ENCODE peak calls at places on chromosomes 13 and 19, in seven cellular contexts. One of them, this sample, is unnamed.

GRCh38 chr19:743168-743687 is 7.7 kb upstream of the MISP start:
- DNase-seq in Panc1: no peak
- DNase-seq in HL-60: no peak
- DNase-seq in GM12878: no peak
- DNase-seq in SK-N-SH: no peak
- DNase-seq in K562: no peak
- DNase-seq in A549: no peak
- DNase-seq in this sample: peak

GRCh38 chr19:33621811-33622504 is at the start of gene CHST8:
- DNase-seq in SK-N-SH: peak
- DNase-seq in GM12878: no peak
- DNase-seq in HL-60: no peak
- DNase-seq in Panc1: no peak
- DNase-seq in K562: peak
- DNase-seq in A549: no peak
- DNase-seq in this sample: peak

GRCh38 chr19:12346896-12347295 is 13.5 kb upstream of the ZNF563 start:
- DNase-seq in HL-60: no peak
- DNase-seq in SK-N-SH: no peak
- DNase-seq in A549: peak
- DNase-seq in K562: no peak
- DNase-seq in GM12878: no peak
- DNase-seq in Panc1: no peak
- DNase-seq in this sample: peak

GRCh38 chr19:54262470-54262869 is 5.4 kb upstream of the LILRB5 start:
- DNase-seq in A549: no peak
- DNase-seq in HL-60: no peak
- DNase-seq in SK-N-SH: no peak
- DNase-seq in Panc1: no peak
- DNase-seq in K562: no peak
- DNase-seq in GM12878: no peak
- DNase-seq in this sample: no peak

GRCh38 chr13:22270881-22271280 is 600.0 kb downstream of the FGF9 start:
- DNase-seq in Panc1: no peak
- DNase-seq in SK-N-SH: no peak
- DNase-seq in K562: no peak
- DNase-seq in A549: no peak
- DNase-seq in GM12878: no peak
- DNase-seq in HL-60: no peak
- DNase-seq in this sample: no peak

GRCh38 chr19:45637890-45638667 is 1.1 kb downstream of the EML2 start:
- DNase-seq in GM12878: no peak
- DNase-seq in A549: peak
- DNase-seq in K562: no peak
- DNase-seq in SK-N-SH: no peak
- DNase-seq in HL-60: no peak
- DNase-seq in Panc1: no peak
- DNase-seq in this sample: peak

GRCh38 chr13:74287672-74288169 is 153.5 kb upstream of the KLF12 start:
- DNase-seq in K562: no peak
- DNase-seq in Panc1: no peak
- DNase-seq in SK-N-SH: peak
- DNase-seq in GM12878: no peak
- DNase-seq in A549: peak
- DNase-seq in HL-60: peak
- DNase-seq in this sample: peak

GRCh38 chr13:44040070-44040753 is 160.5 kb downstream of the LACC1 start:
- DNase-seq in SK-N-SH: no peak
- DNase-seq in A549: no peak
- DNase-seq in HL-60: no peak
- DNase-seq in Panc1: no peak
- DNase-seq in GM12878: no peak
- DNase-seq in K562: no peak
- DNase-seq in this sample: no peak

GRCh38 chr13:109785892-109786450 is 412 bp downstream of the IRS2 start:
- DNase-seq in HL-60: no peak
- DNase-seq in A549: no peak
- DNase-seq in SK-N-SH: peak
- DNase-seq in Panc1: no peak
- DNase-seq in GM12878: no peak
- DNase-seq in K562: peak
- DNase-seq in this sample: peak

GRCh38 chr13:23950736-23951510 is 53.6 kb upstream of the C1QTNF9B start:
- DNase-seq in Panc1: no peak
- DNase-seq in SK-N-SH: no peak
- DNase-seq in K562: no peak
- DNase-seq in A549: no peak
- DNase-seq in HL-60: no peak
- DNase-seq in GM12878: no peak
- DNase-seq in this sample: no peak

GRCh38 chr19:8512115-8512967 is 1.6 kb downstream of the ZNF414 start:
- DNase-seq in A549: peak
- DNase-seq in GM12878: no peak
- DNase-seq in K562: peak
- DNase-seq in HL-60: no peak
- DNase-seq in Panc1: no peak
- DNase-seq in SK-N-SH: peak
- DNase-seq in this sample: peak

GRCh38 chr13:28551498-28551895 is 56.6 kb upstream of the FLT1 start:
- DNase-seq in Panc1: no peak
- DNase-seq in SK-N-SH: no peak
- DNase-seq in K562: no peak
- DNase-seq in A549: no peak
- DNase-seq in HL-60: no peak
- DNase-seq in GM12878: no peak
- DNase-seq in this sample: no peak

GRCh38 chr13:95948646-95949045 is 104.6 kb downstream of the UGGT2 start:
- DNase-seq in HL-60: no peak
- DNase-seq in K562: no peak
- DNase-seq in GM12878: no peak
- DNase-seq in Panc1: no peak
- DNase-seq in SK-N-SH: no peak
- DNase-seq in A549: no peak
- DNase-seq in this sample: no peak

GRCh38 chr19:14554382-14554812 is 17.5 kb downstream of the NDUFB7 start:
- DNase-seq in HL-60: no peak
- DNase-seq in GM12878: no peak
- DNase-seq in SK-N-SH: no peak
- DNase-seq in K562: no peak
- DNase-seq in A549: no peak
- DNase-seq in Panc1: no peak
- DNase-seq in this sample: peak

GRCh38 chr13:109146912-109147624 is 517.7 kb downstream of the MYO16 start:
- DNase-seq in GM12878: no peak
- DNase-seq in SK-N-SH: peak
- DNase-seq in K562: no peak
- DNase-seq in A549: peak
- DNase-seq in HL-60: no peak
- DNase-seq in Panc1: peak
- DNase-seq in this sample: no peak

GRCh38 chr13:94664889-94665288 is 47.5 kb downstream of the SOX21 start:
- DNase-seq in A549: no peak
- DNase-seq in HL-60: no peak
- DNase-seq in GM12878: no peak
- DNase-seq in K562: no peak
- DNase-seq in Panc1: no peak
- DNase-seq in SK-N-SH: no peak
- DNase-seq in this sample: no peak

GRCh38 chr19:16830679-16831078 is 1.5 kb downstream of the SIN3B start:
- DNase-seq in Panc1: no peak
- DNase-seq in GM12878: no peak
- DNase-seq in SK-N-SH: no peak
- DNase-seq in A549: no peak
- DNase-seq in K562: no peak
- DNase-seq in HL-60: no peak
- DNase-seq in this sample: no peak
- TF ChIP-seq REST in Panc1: no peak
- TF ChIP-seq REST in GM12878: no peak
- TF ChIP-seq REST in SK-N-SH: no peak
- TF ChIP-seq REST in A549: no peak
- TF ChIP-seq REST in K562: no peak
- TF ChIP-seq REST in HL-60: no peak
- TF ChIP-seq REST in this sample: no peak

GRCh38 chr19:1944916-1945561 is 4.1 kb downstream of the CSNK1G2 start:
- DNase-seq in HL-60: no peak
- DNase-seq in K562: no peak
- DNase-seq in Panc1: no peak
- DNase-seq in A549: no peak
- DNase-seq in SK-N-SH: no peak
- DNase-seq in GM12878: no peak
- DNase-seq in this sample: no peak

GRCh38 chr19:1943661-1944087 is 2.7 kb downstream of the CSNK1G2 start:
- DNase-seq in GM12878: no peak
- DNase-seq in HL-60: no peak
- DNase-seq in K562: no peak
- DNase-seq in SK-N-SH: no peak
- DNase-seq in Panc1: no peak
- DNase-seq in A549: no peak
- DNase-seq in this sample: no peak

GRCh38 chr19:1944088-1944915 is 3.3 kb downstream of the CSNK1G2 start:
- DNase-seq in K562: no peak
- DNase-seq in SK-N-SH: no peak
- DNase-seq in GM12878: no peak
- DNase-seq in Panc1: no peak
- DNase-seq in HL-60: peak
- DNase-seq in A549: no peak
- DNase-seq in this sample: no peak

GRCh38 chr19:1947651-1948209 is 6.8 kb downstream of the CSNK1G2 start:
- DNase-seq in HL-60: no peak
- DNase-seq in GM12878: no peak
- DNase-seq in K562: no peak
- DNase-seq in Panc1: no peak
- DNase-seq in SK-N-SH: no peak
- DNase-seq in A549: no peak
- DNase-seq in this sample: peak

DNA sequence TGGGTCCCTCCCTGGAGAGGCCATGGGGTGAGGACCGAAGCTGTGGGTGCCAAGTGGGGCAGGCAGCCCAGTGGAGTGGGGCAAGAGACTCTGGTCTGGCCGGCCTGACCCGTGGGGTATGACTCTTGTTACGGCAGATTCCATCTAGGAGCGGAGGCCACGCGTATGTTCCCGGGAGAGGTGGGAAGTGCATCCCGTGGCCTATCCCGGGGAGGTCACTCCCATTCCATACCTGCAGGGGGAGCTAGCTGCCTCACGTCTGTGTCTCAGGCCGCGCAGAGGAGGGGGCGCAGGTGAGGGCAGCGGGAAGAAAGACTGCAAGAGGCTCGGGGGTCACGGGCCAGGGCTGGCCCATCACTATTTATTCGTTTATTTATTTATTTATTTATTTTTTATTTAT is 4.9 kb downstream of the CSNK1G2 start:
- DNase-seq in A549: peak
- DNase-seq in GM12878: no peak
- DNase-seq in Panc1: no peak
- DNase-seq in HL-60: no peak
- DNase-seq in K562: peak
- DNase-seq in SK-N-SH: peak
- DNase-seq in this sample: peak
- TF ChIP-seq REST in A549: no peak
- TF ChIP-seq REST in GM12878: no peak
- TF ChIP-seq REST in Panc1: no peak
- TF ChIP-seq REST in HL-60: no peak
- TF ChIP-seq REST in K562: no peak
- TF ChIP-seq REST in SK-N-SH: no peak
- TF ChIP-seq REST in this sample: no peak

DNA sequence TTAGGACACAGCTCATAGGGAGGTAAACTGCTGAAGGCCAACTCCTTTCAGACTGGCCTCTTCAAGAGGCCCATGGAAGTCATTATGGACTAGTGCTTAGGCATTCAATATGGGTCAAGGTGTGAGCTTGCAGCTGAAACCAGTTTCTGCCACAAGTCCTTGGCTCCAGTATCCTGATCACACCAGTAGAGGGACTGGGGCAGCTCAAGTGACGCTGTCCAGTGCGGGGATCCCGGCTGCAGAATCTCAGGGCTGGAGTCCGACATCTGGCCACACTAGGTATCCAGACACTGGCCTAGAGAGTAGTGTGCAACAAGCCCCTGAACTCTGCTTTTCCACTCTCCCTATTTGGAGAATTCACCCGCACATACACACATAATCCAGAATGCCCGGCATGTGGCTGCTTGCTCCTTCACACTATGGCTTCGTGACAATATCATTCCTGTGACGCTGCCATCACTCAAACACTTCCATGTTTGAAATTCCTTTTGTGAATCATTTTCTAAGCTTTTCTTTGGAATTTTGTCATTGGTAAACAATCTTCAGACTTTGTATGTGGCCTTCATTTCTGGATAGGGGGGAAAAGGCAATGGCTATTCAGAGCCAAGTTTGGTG is 425.1 kb downstream of the EFNB2 start:
- DNase-seq in SK-N-SH: no peak
- DNase-seq in K562: no peak
- DNase-seq in HL-60: no peak
- DNase-seq in A549: peak
- DNase-seq in Panc1: no peak
- DNase-seq in GM12878: no peak
- DNase-seq in this sample: no peak
- TF ChIP-seq REST in SK-N-SH: no peak
- TF ChIP-seq REST in K562: no peak
- TF ChIP-seq REST in HL-60: no peak
- TF ChIP-seq REST in A549: no peak
- TF ChIP-seq REST in Panc1: no peak
- TF ChIP-seq REST in GM12878: no peak
- TF ChIP-seq REST in this sample: no peak

GRCh38 chr19:29812080-29812880 is 489 bp downstream of the CCNE1 start:
- DNase-seq in SK-N-SH: peak
- DNase-seq in K562: peak
- DNase-seq in Panc1: no peak
- DNase-seq in GM12878: no peak
- DNase-seq in HL-60: no peak
- DNase-seq in A549: no peak
- DNase-seq in this sample: peak

GRCh38 chr19:29811125-29812079 is at the start of gene CCNE1:
- DNase-seq in GM12878: no peak
- DNase-seq in SK-N-SH: peak
- DNase-seq in A549: peak
- DNase-seq in HL-60: peak
- DNase-seq in K562: peak
- DNase-seq in Panc1: no peak
- DNase-seq in this sample: peak

GRCh38 chr19:29813665-29814064 is 1.9 kb downstream of the CCNE1 start:
- DNase-seq in A549: no peak
- DNase-seq in Panc1: no peak
- DNase-seq in K562: no peak
- DNase-seq in SK-N-SH: no peak
- DNase-seq in GM12878: no peak
- DNase-seq in HL-60: no peak
- DNase-seq in this sample: no peak

GRCh38 chr19:29815231-29815630 is 3.4 kb downstream of the CCNE1 start:
- DNase-seq in SK-N-SH: no peak
- DNase-seq in A549: no peak
- DNase-seq in Panc1: no peak
- DNase-seq in K562: no peak
- DNase-seq in HL-60: no peak
- DNase-seq in GM12878: peak
- DNase-seq in this sample: no peak

DNA sequence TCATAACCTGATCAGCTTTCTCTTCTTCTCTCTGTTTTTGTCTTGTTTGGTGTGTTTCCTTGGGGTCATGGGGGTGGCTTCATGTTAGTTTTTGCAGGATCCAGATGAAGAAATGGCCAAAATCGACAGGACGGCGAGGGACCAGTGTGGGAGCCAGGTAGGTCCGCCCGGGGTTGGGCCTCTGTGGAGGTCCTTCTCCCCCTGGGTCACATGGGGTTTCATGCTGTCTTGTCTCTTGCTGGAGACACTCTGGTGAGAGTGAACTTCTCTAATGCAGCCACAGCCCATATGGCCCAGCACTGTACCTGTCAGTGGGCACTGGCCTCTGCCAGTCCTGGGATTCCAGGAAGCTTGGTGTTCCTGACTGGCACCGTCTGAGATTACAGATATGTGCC is 1.1 kb downstream of the CCNE1 start:
- DNase-seq in K562: no peak
- DNase-seq in Panc1: no peak
- DNase-seq in A549: no peak
- DNase-seq in SK-N-SH: no peak
- DNase-seq in HL-60: no peak
- DNase-seq in GM12878: no peak
- DNase-seq in this sample: no peak
- TF ChIP-seq REST in K562: no peak
- TF ChIP-seq REST in Panc1: no peak
- TF ChIP-seq REST in A549: no peak
- TF ChIP-seq REST in SK-N-SH: no peak
- TF ChIP-seq REST in HL-60: no peak
- TF ChIP-seq REST in GM12878: no peak
- TF ChIP-seq REST in this sample: no peak

This sample was measured in GM23338.